ENCODE peak calls at places on chromosomes 6 and 20, in six cellular contexts. One of them, this sample, is unnamed.

GRCh38 chr6:15288856-15289255 is 43.0 kb downstream of the JARID2 start:
- DNase-seq in ACHN: no peak
- DNase-seq in small intestine: no peak
- DNase-seq in stomach: no peak
- DNase-seq in activated CD4-positive, CD25-positive, alpha-beta regulatory T cell: no peak
- DNase-seq in AG09309: no peak
- DNase-seq in this sample: no peak

GRCh38 chr20:43323592-43323991 is 133.9 kb upstream of the PTPRT start:
- DNase-seq in ACHN: no peak
- DNase-seq in small intestine: no peak
- DNase-seq in stomach: no peak
- DNase-seq in activated CD4-positive, CD25-positive, alpha-beta regulatory T cell: no peak
- DNase-seq in AG09309: no peak
- DNase-seq in this sample: no peak

GRCh38 chr20:48831702-48832422 is 4.1 kb upstream of the PREX1 start:
- DNase-seq in ACHN: peak
- DNase-seq in small intestine: no peak
- DNase-seq in stomach: peak
- DNase-seq in activated CD4-positive, CD25-positive, alpha-beta regulatory T cell: no peak
- DNase-seq in AG09309: no peak
- DNase-seq in this sample: peak

GRCh38 chr6:64280569-64280968 is 645.0 kb downstream of the PHF3 start:
- DNase-seq in ACHN: peak
- DNase-seq in small intestine: no peak
- DNase-seq in stomach: no peak
- DNase-seq in activated CD4-positive, CD25-positive, alpha-beta regulatory T cell: no peak
- DNase-seq in AG09309: no peak
- DNase-seq in this sample: peak

GRCh38 chr20:47860049-47860830 is 75.0 kb upstream of the SULF2 start:
- DNase-seq in ACHN: no peak
- DNase-seq in small intestine: no peak
- DNase-seq in stomach: no peak
- DNase-seq in activated CD4-positive, CD25-positive, alpha-beta regulatory T cell: no peak
- DNase-seq in AG09309: no peak
- DNase-seq in this sample: no peak

GRCh38 chr6:56714982-56715456 is 72.3 kb upstream of the DST start:
- DNase-seq in ACHN: peak
- DNase-seq in small intestine: no peak
- DNase-seq in stomach: no peak
- DNase-seq in activated CD4-positive, CD25-positive, alpha-beta regulatory T cell: no peak
- DNase-seq in AG09309: no peak
- DNase-seq in this sample: peak

GRCh38 chr20:3973705-3974104 is 41.7 kb downstream of the RNF24 start:
- DNase-seq in ACHN: no peak
- DNase-seq in small intestine: no peak
- DNase-seq in stomach: no peak
- DNase-seq in activated CD4-positive, CD25-positive, alpha-beta regulatory T cell: no peak
- DNase-seq in AG09309: no peak
- DNase-seq in this sample: no peak

GRCh38 chr20:2748551-2749342 is 51.7 kb downstream of the CPXM1 start:
- DNase-seq in ACHN: no peak
- DNase-seq in small intestine: no peak
- DNase-seq in stomach: no peak
- DNase-seq in activated CD4-positive, CD25-positive, alpha-beta regulatory T cell: no peak
- DNase-seq in AG09309: no peak
- DNase-seq in this sample: no peak

GRCh38 chr20:23257106-23257761 is 93.4 kb upstream of the NXT1 start:
- DNase-seq in ACHN: no peak
- DNase-seq in small intestine: no peak
- DNase-seq in stomach: no peak
- DNase-seq in activated CD4-positive, CD25-positive, alpha-beta regulatory T cell: no peak
- DNase-seq in AG09309: no peak
- DNase-seq in this sample: no peak

GRCh38 chr20:62972270-62973032 is 19.9 kb downstream of the SLC17A9 start:
- DNase-seq in ACHN: peak
- DNase-seq in small intestine: peak
- DNase-seq in stomach: peak
- DNase-seq in activated CD4-positive, CD25-positive, alpha-beta regulatory T cell: peak
- DNase-seq in AG09309: peak
- DNase-seq in this sample: peak

GRCh38 chr6:26594730-26595632 is 1.8 kb upstream of the ABT1 start:
- DNase-seq in ACHN: no peak
- DNase-seq in small intestine: no peak
- DNase-seq in stomach: no peak
- DNase-seq in activated CD4-positive, CD25-positive, alpha-beta regulatory T cell: no peak
- DNase-seq in AG09309: peak
- DNase-seq in this sample: peak

GRCh38 chr20:62155428-62156253 is 12.1 kb downstream of the SS18L1 start:
- DNase-seq in ACHN: peak
- DNase-seq in small intestine: no peak
- DNase-seq in stomach: no peak
- DNase-seq in activated CD4-positive, CD25-positive, alpha-beta regulatory T cell: no peak
- DNase-seq in AG09309: no peak
- DNase-seq in this sample: no peak